ENCODE peak calls at places on chromosome 11, in nine cellular contexts. J, C, Z, E, I, R, G, F and B are unnamed samples.

GRCh38 chr11:130001491-130002351 is 914 bp downstream of the PRDM10 start:
- DNase-seq in J (peak; percentile 70), C (peak; percentile 53), Z (peak; percentile 23), E (peak; percentile 30), I (no peak), R (no peak), G (peak; percentile 12), F (no peak), B (no peak)

GRCh38 chr11:40281055-40281580 is 1178.3 kb downstream of the LRRC4C start:
- DNase-seq in J (no peak), C (no peak), Z (no peak), E (no peak), I (no peak), R (no peak), G (no peak), F (no peak), B (no peak)

GRCh38 chr11:100177651-100178050 is 509.4 kb upstream of the ARHGAP42 start:
- DNase-seq in J (no peak), C (no peak), Z (no peak), E (no peak), I (no peak), R (no peak), G (no peak), F (no peak), B (no peak)

GRCh38 chr11:61496602-61497400 is 11.7 kb upstream of the LRRC10B start:
- DNase-seq in J (no peak), C (no peak), Z (no peak), E (no peak), I (no peak), R (no peak), G (no peak), F (no peak), B (no peak)

GRCh38 chr11:13487661-13488030 is 8.2 kb downstream of the PTH start:
- DNase-seq in J (no peak), C (peak; percentile 37), Z (no peak), E (peak; percentile 3), I (no peak), R (no peak), G (peak; percentile 11), F (no peak), B (no peak)

GRCh38 chr11:99814738-99815137 is 794.0 kb downstream of the CNTN5 start:
- DNase-seq in J (no peak), C (no peak), Z (no peak), E (no peak), I (no peak), R (no peak), G (no peak), F (no peak), B (no peak)

GRCh38 chr11:45321031-45321595 is 35.0 kb upstream of the SYT13 start:
- DNase-seq in J (no peak), C (no peak), Z (no peak), E (no peak), I (no peak), R (no peak), G (no peak), F (no peak), B (no peak)

GRCh38 chr11:128625766-128626165 is 38.4 kb upstream of the ETS1 start:
- DNase-seq in J (no peak), C (no peak), Z (no peak), E (no peak), I (no peak), R (no peak), G (no peak), F (no peak), B (no peak)

GRCh38 chr11:88377151-88377550 is 39.6 kb upstream of the CTSC start:
- DNase-seq in J (no peak), C (no peak), Z (no peak), E (no peak), I (no peak), R (no peak), G (no peak), F (no peak), B (no peak)

GRCh38 chr11:70205766-70206165 is 2.7 kb downstream of the FADD start:
- DNase-seq in J (no peak), C (no peak), Z (no peak), E (no peak), I (no peak), R (no peak), G (no peak), F (no peak), B (no peak)

GRCh38 chr11:70206977-70207376 is 3.9 kb downstream of the FADD start:
- DNase-seq in J (no peak), C (no peak), Z (no peak), E (no peak), I (no peak), R (no peak), G (no peak), F (no peak), B (no peak)

GRCh38 chr11:70205049-70205725 is 2.1 kb downstream of the FADD start:
- DNase-seq in J (no peak), C (no peak), Z (no peak), E (no peak), I (no peak), R (no peak), G (peak; percentile 24), F (no peak), B (no peak)

GRCh38 chr11:70207531-70208131 is 4.5 kb downstream of the FADD start:
- DNase-seq in J (no peak), C (no peak), Z (no peak), E (no peak), I (no peak), R (no peak), G (no peak), F (no peak), B (no peak)

DNA sequence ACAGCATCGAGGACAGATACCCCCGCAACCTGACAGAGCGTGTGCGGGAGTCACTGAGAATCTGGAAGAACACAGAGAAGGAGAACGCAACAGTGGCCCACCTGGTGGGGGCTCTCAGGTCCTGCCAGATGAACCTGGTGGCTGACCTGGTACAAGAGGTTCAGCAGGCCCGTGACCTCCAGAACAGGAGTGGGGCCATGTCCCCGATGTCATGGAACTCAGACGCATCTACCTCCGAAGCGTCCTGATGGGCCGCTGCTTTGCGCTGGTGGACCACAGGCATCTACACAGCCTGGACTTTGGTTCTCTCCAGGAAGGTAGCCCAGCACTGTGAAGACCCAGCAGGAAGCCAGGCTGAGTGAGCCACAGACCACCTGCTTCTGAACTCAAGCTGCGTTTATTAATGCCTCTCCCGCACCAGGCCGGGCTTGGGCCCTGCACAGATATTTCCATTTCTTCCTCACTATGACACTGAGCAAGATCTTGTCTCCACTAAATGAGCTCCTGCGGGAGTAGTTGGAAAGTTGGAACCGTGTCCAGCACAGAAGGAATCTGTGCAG is 3.2 kb downstream of the FADD start:
- DNase-seq in J (no peak), C (no peak), Z (no peak), E (no peak), I (no peak), R (no peak), G (no peak), F (no peak), B (no peak)
- H3K36me3 ChIP-seq in J (peaks cover 34% of the 10 kb centered on the region), C (peaks cover 6% of the 10 kb centered on the region), Z (peaks cover 71% of the 10 kb centered on the region), E (peaks cover 25% of the 10 kb centered on the region), I (peaks cover 21% of the 10 kb centered on the region), R (peaks cover 19% of the 10 kb centered on the region), G (peaks cover 30% of the 10 kb centered on the region), F (peaks cover 5% of the 10 kb centered on the region), B (peaks cover 3% of the 10 kb centered on the region)

DNA sequence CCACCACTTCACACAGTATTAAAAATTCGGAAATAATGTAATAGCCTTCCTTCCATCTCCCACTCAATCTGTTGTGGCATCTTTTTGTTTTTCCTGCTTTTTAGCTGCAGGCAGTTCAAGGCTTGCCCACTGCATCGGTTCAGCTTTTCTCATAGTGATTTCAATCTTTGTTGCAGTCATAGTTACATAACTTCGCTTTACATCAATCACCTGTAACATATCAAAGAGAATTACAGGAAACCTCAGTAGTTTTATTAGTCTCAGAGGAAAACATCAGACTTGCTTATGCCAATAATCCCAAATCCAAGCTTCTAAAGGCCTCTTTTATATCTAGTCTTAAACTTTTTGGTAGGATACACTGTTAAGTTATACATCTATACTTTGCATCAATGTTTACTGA is 20.5 kb downstream of the CHORDC1 start:
- DNase-seq in J (no peak), C (no peak), Z (no peak), E (no peak), I (no peak), R (no peak), G (no peak), F (no peak), B (no peak)
- H3K36me3 ChIP-seq in J (peaks cover 21% of the 10 kb centered on the region), C (peaks cover 6% of the 10 kb centered on the region), Z (peaks cover 24% of the 10 kb centered on the region), E (no peaks in the 10 kb centered on the region), I (no peaks in the 10 kb centered on the region), R (peaks cover 2% of the 10 kb centered on the region), G (peaks cover 18% of the 10 kb centered on the region), F (no peaks in the 10 kb centered on the region), B (peaks cover 82% of the 10 kb centered on the region)

GRCh38 chr11:46874586-46874985 is 28.5 kb upstream of the CKAP5 start:
- DNase-seq in J (no peak), C (no peak), Z (no peak), E (no peak), I (no peak), R (no peak), G (no peak), F (no peak), B (no peak)
- H3K36me3 ChIP-seq in J (peaks cover 95% of the 10 kb centered on the region), C (peaks cover 13% of the 10 kb centered on the region), Z (no peaks in the 10 kb centered on the region), E (peaks cover 50% of the 10 kb centered on the region), I (peaks cover 2% of the 10 kb centered on the region), R (peaks cover 26% of the 10 kb centered on the region), G (no peaks in the 10 kb centered on the region), F (no peaks in the 10 kb centered on the region), B (no peaks in the 10 kb centered on the region)

GRCh38 chr11:117226388-117227385 is 5.2 kb downstream of the PCSK7 start:
- DNase-seq in J (no peak), C (no peak), Z (peak; percentile 31), E (peak; percentile 75), I (no peak), R (peak; percentile 50), G (no peak), F (no peak), B (peak; percentile 43)

GRCh38 chr11:117223741-117224685 is 7.9 kb downstream of the PCSK7 start:
- DNase-seq in J (peak; percentile 44), C (no peak), Z (no peak), E (no peak), I (no peak), R (no peak), G (no peak), F (no peak), B (no peak)

GRCh38 chr11:117222991-117223740 is 8.7 kb downstream of the PCSK7 start:
- DNase-seq in J (peak; percentile 38), C (no peak), Z (no peak), E (no peak), I (no peak), R (no peak), G (no peak), F (no peak), B (no peak)

GRCh38 chr11:117228091-117228490 is 3.8 kb downstream of the PCSK7 start:
- DNase-seq in J (no peak), C (no peak), Z (no peak), E (no peak), I (no peak), R (no peak), G (no peak), F (no peak), B (no peak)

DNA sequence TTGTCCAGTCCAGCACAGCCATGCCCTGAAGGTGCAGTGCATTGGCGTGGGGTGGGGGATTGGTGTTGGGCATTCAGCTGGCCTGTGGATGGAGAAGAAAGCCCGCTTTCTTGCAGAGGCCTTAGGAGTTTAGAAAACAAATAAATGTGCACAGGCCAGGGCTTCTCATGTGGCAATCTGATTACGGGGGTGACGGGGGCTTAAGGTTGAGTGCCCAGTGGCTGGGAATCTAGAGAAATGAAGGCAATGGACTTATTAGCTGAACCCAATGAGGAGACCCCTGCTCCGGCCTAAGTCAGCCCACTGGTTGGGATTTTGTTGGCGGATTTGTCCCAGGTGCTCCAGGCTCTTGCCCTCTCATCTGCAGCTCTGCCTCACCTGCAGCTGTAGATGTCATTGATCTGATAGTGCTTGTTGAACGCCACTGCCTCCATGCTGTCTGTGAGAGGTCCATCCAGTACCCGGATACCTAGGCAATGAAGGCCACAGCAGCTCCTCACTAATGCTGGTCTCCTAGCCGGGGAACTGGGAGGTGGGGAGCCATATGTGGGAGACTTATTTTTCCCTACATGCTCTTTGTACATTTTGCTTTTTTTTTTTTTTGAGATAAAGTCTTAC is 6.2 kb downstream of the PCSK7 start:
- DNase-seq in J (no peak), C (no peak), Z (no peak), E (no peak), I (no peak), R (no peak), G (no peak), F (no peak), B (no peak)
- H3K36me3 ChIP-seq in J (peaks cover 80% of the 10 kb centered on the region), C (peaks cover 15% of the 10 kb centered on the region), Z (peaks cover 8% of the 10 kb centered on the region), E (peaks cover 29% of the 10 kb centered on the region), I (peaks cover 26% of the 10 kb centered on the region), R (peaks cover 8% of the 10 kb centered on the region), G (peaks cover 50% of the 10 kb centered on the region), F (no peaks in the 10 kb centered on the region), B (no peaks in the 10 kb centered on the region)